ENCODE peak calls at places on chromosomes 12 and 14, in four cellular contexts. K is H9, J is mesendoderm, P is IMR-90. V is an unnamed sample.

GRCh38 chr12:15227004-15227679 is 5.9 kb upstream of the RERG start:
- DNase-seq in K (peak; percentile 60), J (peak; percentile 69), P (peak; percentile 33), V (no peak)

GRCh38 chr14:67734675-67735074 is 33.0 kb downstream of the RDH12 start:
- DNase-seq in K (peak; percentile 49), J (peak; percentile 63), P (peak; percentile 20), V (no peak)

GRCh38 chr14:94056579-94057308 is 24.3 kb downstream of the DDX24 start:
- DNase-seq in K (no peak), J (no peak), P (no peak), V (no peak)

GRCh38 chr12:55974308-55974724 is 438 bp downstream of the RAB5B start:
- DNase-seq in K (no peak), J (peak; percentile 88), P (peak; percentile 45), V (no peak)

GRCh38 chr12:122471324-122472226 is 29.2 kb downstream of the ZCCHC8 start:
- DNase-seq in K (no peak), J (peak; percentile 64), P (peak; percentile 84), V (no peak)

GRCh38 chr12:3038931-3039510 is 38.2 kb upstream of the TSPAN9 start:
- DNase-seq in K (no peak), J (no peak), P (no peak), V (no peak)

GRCh38 chr14:105503918-105504692 is 13.1 kb downstream of the TEDC1 start:
- DNase-seq in K (no peak), J (no peak), P (no peak), V (no peak)

GRCh38 chr12:132027636-132028035 is 77.9 kb downstream of the EP400 start:
- DNase-seq in K (no peak), J (no peak), P (no peak), V (no peak)

GRCh38 chr12:89235189-89235993 is 116.9 kb downstream of the DUSP6 start:
- DNase-seq in K (no peak), J (no peak), P (no peak), V (no peak)

GRCh38 chr12:131702573-131702877 is 8.4 kb upstream of the SFSWAP start:
- DNase-seq in K (no peak), J (no peak), P (no peak), V (no peak)

GRCh38 chr14:21039585-21040369 is 2.4 kb upstream of the RNASE7 start:
- DNase-seq in K (peak; percentile 61), J (peak; percentile 86), P (peak; percentile 67), V (no peak)

GRCh38 chr12:94147377-94147990 is 893 bp upstream of the PLXNC1 start:
- DNase-seq in K (no peak), J (no peak), P (no peak), V (peak; percentile 41)

GRCh38 chr14:95452176-95452889 is 64.1 kb downstream of the SYNE3 start:
- DNase-seq in K (peak; percentile 66), J (peak; percentile 59), P (no peak), V (peak; percentile 60)

GRCh38 chr12:42475055-42475454 is 114.5 kb downstream of the PRICKLE1 start:
- DNase-seq in K (no peak), J (no peak), P (no peak), V (no peak)

GRCh38 chr12:115623275-115623674 is 654.2 kb downstream of the MED13L start:
- DNase-seq in K (no peak), J (no peak), P (no peak), V (no peak)
- H3K56ac ChIP-seq in K (no peak overlapping the region), J (no peak overlapping the region), P (no peak overlapping the region), V (no peak overlapping the region)

GRCh38 chr14:88521818-88522217 is 33.0 kb downstream of the PTPN21 start:
- DNase-seq in K (no peak), J (no peak), P (peak; percentile 27), V (no peak)
- H3K56ac ChIP-seq in K (no peak overlapping the region), J (no peak overlapping the region), P (no peak overlapping the region), V (no peak overlapping the region)

DNA sequence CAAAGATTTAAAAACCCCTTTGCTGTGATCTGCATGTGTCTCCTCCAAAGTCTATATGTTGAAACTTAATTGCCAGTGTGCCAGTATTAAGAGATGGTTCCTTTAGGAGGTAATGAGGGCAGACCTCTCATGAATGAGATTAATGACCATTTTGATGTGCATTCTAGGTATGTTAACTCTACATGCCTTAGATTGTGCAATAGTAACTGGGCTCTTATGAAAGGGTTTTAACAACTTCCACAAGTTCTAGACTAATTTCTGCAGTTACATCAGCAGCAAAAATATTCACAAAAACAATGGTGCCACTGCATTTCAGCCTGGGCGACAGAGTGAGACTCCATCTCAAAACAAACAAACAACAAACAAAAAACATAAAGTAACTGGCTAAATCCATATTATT is 3.8 kb upstream of the TAS2R10 start:
- DNase-seq in K (no peak), J (no peak), P (no peak), V (no peak)
- H3K56ac ChIP-seq in K (no peak overlapping the region), J (no peak overlapping the region), P (no peak overlapping the region), V (no peak overlapping the region)

GRCh38 chr14:100839573-100840175 is 13.8 kb downstream of the MEG3 start:
- DNase-seq in K (no peak), J (no peak), P (no peak), V (no peak)

GRCh38 chr14:100842799-100843198 is 16.9 kb downstream of the MEG3 start:
- DNase-seq in K (no peak), J (no peak), P (peak; percentile 95), V (no peak)

GRCh38 chr14:100840751-100841444 is 15.0 kb downstream of the MEG3 start:
- DNase-seq in K (no peak), J (no peak), P (no peak), V (no peak)

GRCh38 chr14:100840286-100840685 is 14.4 kb downstream of the MEG3 start:
- DNase-seq in K (no peak), J (no peak), P (no peak), V (peak; percentile 63)

DNA sequence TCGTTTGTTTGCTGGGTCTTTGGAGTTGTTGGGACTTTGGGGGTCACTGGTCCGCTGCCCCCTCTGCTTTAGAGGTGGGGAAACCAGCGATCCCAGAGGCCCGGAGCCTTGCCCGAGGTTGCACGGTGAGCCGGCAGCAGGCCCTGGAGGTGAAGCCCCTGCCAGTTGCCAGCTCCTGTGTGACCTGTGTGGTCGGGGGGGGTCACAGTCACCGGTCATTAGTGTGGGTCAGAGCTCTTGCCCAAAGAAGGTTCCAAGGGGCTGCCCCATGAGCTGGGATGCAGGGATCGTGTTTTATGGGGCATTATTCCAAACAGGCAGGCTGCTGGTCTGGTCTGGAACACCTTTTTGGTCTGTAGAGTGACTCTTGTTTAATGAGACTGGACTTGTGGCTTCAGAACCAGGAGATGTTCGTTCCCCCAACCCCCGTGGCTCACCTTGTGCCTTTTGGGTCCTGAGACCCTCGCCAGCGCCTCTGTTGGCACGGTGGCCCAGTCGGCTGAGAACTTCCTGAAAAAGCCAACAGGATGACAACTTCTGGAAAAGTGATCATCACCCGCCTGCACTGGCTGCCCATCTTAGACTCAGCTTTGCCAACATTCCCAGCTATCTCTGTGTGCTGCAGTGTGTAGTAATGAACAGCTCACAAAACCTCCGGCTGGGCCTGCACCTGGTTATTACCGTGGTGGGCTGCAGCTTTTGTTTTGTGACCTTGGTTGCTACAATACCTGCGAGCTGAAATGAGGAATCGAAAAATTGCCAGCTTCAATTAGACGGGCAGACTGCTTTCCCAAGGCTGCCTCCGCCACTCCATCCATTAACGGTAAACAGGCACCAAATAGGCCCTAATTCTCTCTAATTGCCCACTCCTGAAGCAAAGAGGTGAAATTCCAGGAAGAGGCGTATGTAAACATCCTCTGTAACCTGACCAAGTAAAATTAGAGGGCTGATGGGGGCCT is 15.8 kb downstream of the MEG3 start:
- DNase-seq in K (no peak), J (no peak), P (no peak), V (no peak)
- H3K56ac ChIP-seq in K (no peak overlapping the region), J (no peak overlapping the region), P (no peak overlapping the region), V (no peak overlapping the region)

DNA sequence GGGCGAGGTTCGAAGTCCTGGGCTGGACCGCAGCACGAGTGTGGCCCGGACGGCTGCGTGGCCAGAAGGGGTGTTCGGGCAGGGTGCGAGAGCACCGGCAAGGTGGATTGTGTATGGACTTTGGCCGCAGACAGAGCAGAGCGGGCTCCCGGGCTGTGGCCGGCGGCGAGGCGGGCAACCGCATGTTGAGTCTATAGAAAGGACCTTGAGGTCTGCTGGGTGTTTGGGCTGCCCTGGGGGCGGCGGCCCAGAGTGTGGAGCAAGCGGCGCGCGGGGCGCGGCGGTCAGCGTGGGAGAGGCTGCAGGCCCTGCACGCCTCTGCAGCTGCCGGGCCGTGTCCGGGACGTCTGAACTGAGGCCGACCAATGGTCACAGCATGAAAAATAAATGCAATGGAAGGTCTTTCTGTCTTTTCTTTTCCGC is 5.7 kb upstream of the HOXC9 start:
- DNase-seq in K (no peak), J (no peak), P (no peak), V (no peak)
- H3K56ac ChIP-seq in K (no peak overlapping the region), J (no peak overlapping the region), P (no peak overlapping the region), V (no peak overlapping the region)

GRCh38 chr12:104994301-104994700 is 8.2 kb downstream of the NOPCHAP1 start:
- DNase-seq in K (no peak), J (no peak), P (no peak), V (no peak)

GRCh38 chr12:104986022-104986941 is at the start of gene NOPCHAP1:
- DNase-seq in K (peak; percentile 96), J (peak; percentile 95), P (peak; percentile 75), V (peak; percentile 69)

GRCh38 chr12:104990950-104991349 is 4.8 kb downstream of the NOPCHAP1 start:
- DNase-seq in K (no peak), J (no peak), P (no peak), V (no peak)

DNA sequence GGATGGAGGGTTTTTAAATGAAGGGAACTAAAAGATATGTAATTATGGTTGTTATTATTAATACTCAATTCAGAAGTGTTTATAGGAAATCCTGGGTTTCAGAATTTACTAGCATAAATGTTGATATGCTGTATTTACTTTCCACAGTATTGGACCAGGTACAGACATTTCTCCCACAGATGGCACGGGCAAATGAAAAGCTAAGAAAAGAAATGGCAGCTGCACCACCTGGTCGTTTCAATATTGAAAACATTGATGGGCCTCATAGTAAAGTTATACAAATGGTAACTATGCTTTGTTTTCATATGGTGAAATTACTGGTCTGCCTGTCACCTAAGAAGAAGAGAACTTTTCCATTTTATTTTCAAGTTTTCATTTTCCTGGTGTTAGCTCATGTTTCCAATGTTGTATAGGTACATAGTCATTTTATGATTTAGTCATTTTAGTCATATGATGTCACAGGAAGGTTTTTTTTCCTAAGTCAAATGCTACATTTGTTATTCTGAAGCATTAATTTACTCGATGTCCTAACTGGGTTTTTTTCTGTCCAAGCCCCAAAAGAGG is 5.5 kb downstream of the NOPCHAP1 start:
- DNase-seq in K (no peak), J (no peak), P (no peak), V (no peak)
- H3K56ac ChIP-seq in K (no peak overlapping the region), J (no peak overlapping the region), P (no peak overlapping the region), V (no peak overlapping the region)

GRCh38 chr12:68646484-68646883 is 35.8 kb downstream of the RAP1B start:
- DNase-seq in K (no peak), J (no peak), P (no peak), V (no peak)
- H3K56ac ChIP-seq in K (no peak overlapping the region), J (no peak overlapping the region), P (no peak overlapping the region), V (no peak overlapping the region)

V was measured in H1.